ENCODE peak calls at places on chromosomes 13 and 19, in ten cellular contexts. Z, D, U, R, M, E, J, Y, O and Q are unnamed samples. For H3K4me1, the result is how much of the 10 kb centered on the place peaks cover.

GRCh38 chr13:21060063-21060826 is 1.1 kb downstream of the LATS2 start:
- DNase-seq in Z (no peak), D (peak), U (no peak), R (peak), M (peak), E (peak), J (no peak), Y (peak), O (peak), Q (peak)

GRCh38 chr13:75326173-75327131 is 155.5 kb downstream of the TBC1D4 start:
- DNase-seq in Z (no peak), D (peak), U (no peak), R (no peak), M (peak), E (no peak), J (no peak), Y (no peak), O (no peak), Q (no peak)

GRCh38 chr13:28564030-28564429 is 69.1 kb upstream of the FLT1 start:
- DNase-seq in Z (no peak), D (peak), U (no peak), R (no peak), M (no peak), E (no peak), J (no peak), Y (peak), O (no peak), Q (no peak)

GRCh38 chr13:23750383-23751121 is 138.6 kb downstream of the MIPEP start:
- DNase-seq in Z (no peak), D (no peak), U (no peak), R (no peak), M (no peak), E (no peak), J (peak), Y (no peak), O (no peak), Q (no peak)

GRCh38 chr13:113832204-113832603 is 31.7 kb downstream of the GAS6 start:
- DNase-seq in Z (no peak), D (no peak), U (no peak), R (no peak), M (no peak), E (no peak), J (no peak), Y (no peak), O (peak), Q (no peak)

GRCh38 chr13:97574926-97575325 is 141.0 kb downstream of the RAP2A start:
- DNase-seq in Z (no peak), D (peak), U (no peak), R (no peak), M (peak), E (peak), J (peak), Y (peak), O (no peak), Q (peak)

GRCh38 chr13:90049989-90050671 is 1297.4 kb upstream of the MIR17HG start:
- DNase-seq in Z (no peak), D (no peak), U (no peak), R (no peak), M (no peak), E (no peak), J (no peak), Y (no peak), O (no peak), Q (no peak)

GRCh38 chr19:39814595-39814994 is 19.4 kb downstream of the DYRK1B start:
- DNase-seq in Z (no peak), D (no peak), U (no peak), R (no peak), M (no peak), E (no peak), J (no peak), Y (no peak), O (no peak), Q (no peak)

GRCh38 chr19:23823952-23824389 is 65.3 kb upstream of the ZNF681 start:
- DNase-seq in Z (no peak), D (peak), U (no peak), R (no peak), M (peak), E (no peak), J (no peak), Y (peak), O (no peak), Q (no peak)

GRCh38 chr13:40114305-40114896 is 458.9 kb downstream of the COG6 start:
- DNase-seq in Z (no peak), D (no peak), U (no peak), R (no peak), M (no peak), E (no peak), J (no peak), Y (no peak), O (no peak), Q (no peak)

GRCh38 chr19:42268704-42269517 is at the start of gene CIC:
- DNase-seq in Z (peak), D (peak), U (peak), R (peak), M (peak), E (peak), J (peak), Y (peak), O (peak), Q (peak)

GRCh38 chr13:74325106-74325505 is 190.9 kb upstream of the KLF12 start:
- DNase-seq in Z (no peak), D (peak), U (no peak), R (peak), M (peak), E (no peak), J (no peak), Y (no peak), O (no peak), Q (peak)

GRCh38 chr19:5949792-5950305 is 28.1 kb downstream of the RANBP3 start:
- DNase-seq in Z (no peak), D (no peak), U (no peak), R (no peak), M (no peak), E (peak), J (no peak), Y (no peak), O (peak), Q (peak)

GRCh38 chr13:74466015-74466414 is 331.8 kb upstream of the KLF12 start:
- DNase-seq in Z (no peak), D (no peak), U (no peak), R (no peak), M (no peak), E (no peak), J (no peak), Y (no peak), O (no peak), Q (no peak)

GRCh38 chr19:28472111-28472510 is 740.8 kb downstream of the UQCRFS1 start:
- DNase-seq in Z (no peak), D (no peak), U (no peak), R (no peak), M (no peak), E (no peak), J (no peak), Y (no peak), O (no peak), Q (no peak)

GRCh38 chr19:7418575-7418974 is 69.8 kb downstream of the ARHGEF18 start:
- DNase-seq in Z (no peak), D (no peak), U (no peak), R (no peak), M (no peak), E (no peak), J (no peak), Y (no peak), O (no peak), Q (no peak)

GRCh38 chr19:9721861-9722260 is 46.7 kb downstream of the ZNF846 start:
- DNase-seq in Z (no peak), D (peak), U (no peak), R (no peak), M (no peak), E (no peak), J (no peak), Y (no peak), O (no peak), Q (no peak)

GRCh38 chr19:38733493-38734175 is 10.6 kb downstream of the CAPN12 start:
- DNase-seq in Z (no peak), D (peak), U (no peak), R (no peak), M (no peak), E (no peak), J (no peak), Y (peak), O (no peak), Q (no peak)

GRCh38 chr19:54451331-54451871 is 2.4 kb downstream of the LENG8 start:
- DNase-seq in Z (no peak), D (no peak), U (no peak), R (no peak), M (no peak), E (no peak), J (no peak), Y (peak), O (no peak), Q (peak)

GRCh38 chr19:15225797-15226196 is 6.5 kb downstream of the EPHX3 start:
- DNase-seq in Z (no peak), D (no peak), U (no peak), R (no peak), M (no peak), E (no peak), J (no peak), Y (no peak), O (no peak), Q (no peak)

GRCh38 chr19:28727133-28727834 is 485.7 kb downstream of the UQCRFS1 start:
- DNase-seq in Z (no peak), D (no peak), U (no peak), R (no peak), M (peak), E (no peak), J (no peak), Y (no peak), O (peak), Q (peak)

GRCh38 chr19:4979211-4979807 is 10.4 kb downstream of the KDM4B start:
- DNase-seq in Z (no peak), D (no peak), U (no peak), R (no peak), M (no peak), E (no peak), J (no peak), Y (no peak), O (no peak), Q (peak)

GRCh38 chr19:3983936-3984583 is 1.2 kb downstream of the EEF2 start:
- DNase-seq in Z (no peak), D (peak), U (no peak), R (peak), M (peak), E (no peak), J (no peak), Y (peak), O (peak), Q (no peak)

GRCh38 chr19:9958451-9958850 is 22.1 kb upstream of the OLFM2 start:
- DNase-seq in Z (no peak), D (peak), U (no peak), R (no peak), M (peak), E (no peak), J (no peak), Y (no peak), O (no peak), Q (no peak)

GRCh38 chr13:50715402-50716146 is 127.9 kb downstream of the DLEU7 start:
- DNase-seq in Z (no peak), D (no peak), U (no peak), R (no peak), M (no peak), E (peak), J (no peak), Y (peak), O (peak), Q (peak)

GRCh38 chr13:51997641-51998330 is 13.5 kb downstream of the ATP7B start:
- DNase-seq in Z (no peak), D (no peak), U (no peak), R (no peak), M (no peak), E (no peak), J (no peak), Y (no peak), O (no peak), Q (peak)
- H3K4me1 ChIP-seq in Z (under half), D (under half), U (under half), R (under half), M (under half), E (under half), J (half or more), Y (under half), O (under half), Q (half or more)

GRCh38 chr13:49561064-49561410 is 24.3 kb downstream of the RCBTB1 start:
- DNase-seq in Z (no peak), D (no peak), U (no peak), R (no peak), M (peak), E (no peak), J (no peak), Y (no peak), O (no peak), Q (peak)

GRCh38 chr13:49567501-49567900 is 17.9 kb downstream of the RCBTB1 start:
- DNase-seq in Z (no peak), D (no peak), U (no peak), R (no peak), M (no peak), E (no peak), J (no peak), Y (no peak), O (no peak), Q (no peak)

GRCh38 chr13:49560270-49561063 is 24.9 kb downstream of the RCBTB1 start:
- DNase-seq in Z (no peak), D (peak), U (no peak), R (peak), M (peak), E (no peak), J (no peak), Y (no peak), O (no peak), Q (peak)

GRCh38 chr13:49559006-49559405 is 26.4 kb downstream of the RCBTB1 start:
- DNase-seq in Z (no peak), D (no peak), U (no peak), R (no peak), M (no peak), E (no peak), J (no peak), Y (no peak), O (no peak), Q (no peak)

DNA sequence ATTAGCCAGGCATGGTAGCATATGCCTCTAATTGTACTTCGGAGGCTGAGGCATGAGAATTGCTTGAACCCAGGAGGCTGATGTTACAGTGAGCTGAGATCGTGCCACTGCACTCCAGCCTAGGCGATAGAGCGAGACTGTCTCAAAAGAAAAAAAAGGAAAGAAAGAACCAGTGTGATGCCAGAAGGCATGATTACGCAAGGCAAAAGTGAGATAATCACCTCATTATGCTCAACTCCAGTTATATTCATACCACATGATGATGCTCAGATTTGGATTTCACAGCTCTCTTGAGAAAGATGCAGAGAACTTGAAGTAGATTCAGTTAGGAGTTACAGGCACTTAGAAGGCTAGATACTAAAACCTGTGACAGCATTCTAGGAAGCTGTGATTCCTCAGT is 21.8 kb downstream of the RCBTB1 start:
- DNase-seq in Z (no peak), D (peak), U (no peak), R (no peak), M (peak), E (no peak), J (no peak), Y (no peak), O (no peak), Q (no peak)
- H3K4me1 ChIP-seq in Z (under half), D (under half), U (under half), R (under half), M (under half), E (under half), J (under half), Y (under half), O (under half), Q (under half)

GRCh38 chr13:19685034-19685433 is 51.6 kb downstream of the MPHOSPH8 start:
- DNase-seq in Z (no peak), D (no peak), U (no peak), R (no peak), M (no peak), E (no peak), J (no peak), Y (peak), O (no peak), Q (peak)
- H3K4me1 ChIP-seq in Z (under half), D (under half), U (under half), R (under half), M (under half), E (under half), J (under half), Y (under half), O (under half), Q (under half)

GRCh38 chr19:45448887-45449299 is 18.9 kb upstream of the FOSB start:
- DNase-seq in Z (no peak), D (peak), U (no peak), R (no peak), M (peak), E (no peak), J (no peak), Y (no peak), O (no peak), Q (no peak)

GRCh38 chr19:45451181-45451849 is 16.5 kb upstream of the FOSB start:
- DNase-seq in Z (no peak), D (peak), U (peak), R (no peak), M (peak), E (no peak), J (no peak), Y (no peak), O (no peak), Q (peak)

GRCh38 chr19:45450042-45450380 is 17.8 kb upstream of the FOSB start:
- DNase-seq in Z (no peak), D (no peak), U (no peak), R (no peak), M (no peak), E (no peak), J (no peak), Y (no peak), O (no peak), Q (no peak)

GRCh38 chr19:45448425-45448756 is 19.4 kb upstream of the FOSB start:
- DNase-seq in Z (no peak), D (no peak), U (no peak), R (no peak), M (no peak), E (no peak), J (no peak), Y (no peak), O (no peak), Q (no peak)

DNA sequence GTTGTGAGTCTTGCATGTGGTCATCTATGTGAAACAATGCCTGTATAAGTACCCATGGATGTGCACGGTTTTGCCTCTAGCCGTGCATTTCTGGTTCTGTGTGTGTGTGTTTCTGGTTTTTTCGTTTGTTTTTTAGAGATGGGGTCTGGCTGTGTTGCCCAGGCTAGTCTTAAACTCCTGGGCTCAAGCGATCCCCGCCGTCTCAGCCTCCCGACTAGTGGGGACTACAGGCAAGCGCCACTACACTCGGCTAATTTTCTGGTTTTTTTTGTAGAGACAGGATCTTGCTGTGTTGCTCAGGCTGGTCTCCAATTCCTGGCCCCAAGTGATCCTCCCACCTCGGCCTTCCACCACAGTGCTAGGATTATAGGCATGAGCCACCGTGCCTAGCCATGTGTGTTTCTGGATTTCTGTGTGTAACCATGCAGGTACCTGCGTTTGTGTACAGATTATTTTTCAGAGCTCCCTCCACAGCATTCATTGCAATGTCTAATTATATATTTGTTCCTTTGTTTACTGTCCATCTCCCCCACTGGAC is 15.9 kb upstream of the FOSB start:
- DNase-seq in Z (no peak), D (no peak), U (no peak), R (no peak), M (no peak), E (no peak), J (no peak), Y (no peak), O (no peak), Q (no peak)
- H3K4me1 ChIP-seq in Z (half or more), D (half or more), U (under half), R (under half), M (under half), E (under half), J (under half), Y (under half), O (half or more), Q (under half)

GRCh38 chr19:58381460-58382220 is 810 bp upstream of the ZNF837 start:
- DNase-seq in Z (no peak), D (no peak), U (no peak), R (no peak), M (no peak), E (no peak), J (no peak), Y (no peak), O (peak), Q (no peak)
- H3K4me1 ChIP-seq in Z (under half), D (under half), U (under half), R (under half), M (under half), E (under half), J (under half), Y (under half), O (under half), Q (under half)

GRCh38 chr19:56969726-56970125 is 129.2 kb upstream of the PEG3 start:
- DNase-seq in Z (no peak), D (no peak), U (no peak), R (no peak), M (no peak), E (no peak), J (no peak), Y (no peak), O (no peak), Q (no peak)

GRCh38 chr19:56974554-56975207 is 134.2 kb upstream of the PEG3 start:
- DNase-seq in Z (no peak), D (no peak), U (no peak), R (no peak), M (no peak), E (no peak), J (no peak), Y (no peak), O (no peak), Q (no peak)

GRCh38 chr19:56971230-56971629 is 130.7 kb upstream of the PEG3 start:
- DNase-seq in Z (no peak), D (no peak), U (no peak), R (no peak), M (no peak), E (no peak), J (no peak), Y (no peak), O (no peak), Q (no peak)

GRCh38 chr19:56973713-56974553 is 133.4 kb upstream of the PEG3 start:
- DNase-seq in Z (no peak), D (no peak), U (no peak), R (no peak), M (no peak), E (no peak), J (no peak), Y (no peak), O (no peak), Q (no peak)

GRCh38 chr19:56972291-56972914 is 131.9 kb upstream of the PEG3 start:
- DNase-seq in Z (no peak), D (no peak), U (no peak), R (no peak), M (no peak), E (no peak), J (no peak), Y (no peak), O (no peak), Q (no peak)
- H3K4me1 ChIP-seq in Z (under half), D (under half), U (under half), R (under half), M (under half), E (under half), J (under half), Y (under half), O (under half), Q (under half)

DNA sequence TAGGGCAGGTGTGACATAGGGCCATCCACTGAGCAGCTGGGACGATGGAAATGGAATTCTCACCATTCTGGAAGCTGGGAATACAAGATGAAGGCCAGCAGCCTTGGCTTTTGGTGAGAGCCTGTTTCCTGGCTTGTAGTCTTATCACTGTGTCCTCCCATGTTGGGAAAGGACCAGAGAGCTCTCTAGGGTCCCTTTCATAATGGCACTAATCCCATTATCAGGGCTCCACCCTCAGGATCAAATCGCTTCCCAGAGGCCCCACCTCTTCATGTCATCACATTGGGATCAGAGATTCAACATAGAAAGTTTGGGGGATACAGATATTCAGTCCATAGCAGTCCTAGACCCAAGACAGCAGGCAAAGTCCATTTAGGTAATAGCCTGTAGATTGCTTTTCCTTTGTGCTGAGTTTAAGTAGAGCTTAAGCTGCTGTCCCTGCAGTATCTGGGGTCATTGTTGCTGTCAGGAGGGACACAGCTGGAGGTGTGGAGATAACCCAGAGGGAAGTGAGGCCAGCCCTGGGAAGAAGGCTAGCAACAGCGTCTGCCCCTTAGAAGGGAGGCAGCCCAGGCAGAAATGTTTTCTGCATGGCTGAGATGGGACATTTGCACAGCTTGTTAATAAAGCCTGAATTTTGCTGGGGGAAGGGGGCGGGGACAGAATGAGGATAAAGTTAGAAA is 136.5 kb upstream of the GPR12 start:
- DNase-seq in Z (no peak), D (no peak), U (no peak), R (no peak), M (no peak), E (no peak), J (no peak), Y (no peak), O (no peak), Q (no peak)
- H3K4me1 ChIP-seq in Z (under half), D (under half), U (under half), R (under half), M (under half), E (under half), J (under half), Y (under half), O (under half), Q (under half)